ENCODE peak calls at places on chromosome 5, in eight cellular contexts. One of them, this sample, is unnamed.

GRCh38 chr5:164237531-164237930 is 732.1 kb downstream of the MAT2B start:
- DNase-seq in A549: no peak
- DNase-seq in spleen: no peak
- DNase-seq in coronary artery: no peak
- DNase-seq in neural progenitor cell: no peak
- DNase-seq in fibroblast of the aortic adventitia: peak; percentile 86
- DNase-seq in mucosa of descending colon: no peak
- DNase-seq in cardiac fibroblast: peak; percentile 44
- DNase-seq in this sample: no peak

GRCh38 chr5:54821445-54822330 is 163.7 kb downstream of the ESM1 start:
- DNase-seq in mucosa of descending colon: no peak
- DNase-seq in fibroblast of the aortic adventitia: no peak
- DNase-seq in cardiac fibroblast: no peak
- DNase-seq in neural progenitor cell: no peak
- DNase-seq in spleen: no peak
- DNase-seq in A549: no peak
- DNase-seq in coronary artery: no peak
- DNase-seq in this sample: no peak

GRCh38 chr5:169460896-169461295 is 122.7 kb upstream of the SPDL1 start:
- DNase-seq in mucosa of descending colon: no peak
- DNase-seq in neural progenitor cell: no peak
- DNase-seq in A549: no peak
- DNase-seq in cardiac fibroblast: no peak
- DNase-seq in spleen: no peak
- DNase-seq in coronary artery: no peak
- DNase-seq in fibroblast of the aortic adventitia: no peak
- DNase-seq in this sample: no peak

GRCh38 chr5:177440211-177440989 is 6.2 kb upstream of the PRR7 start:
- DNase-seq in spleen: no peak
- DNase-seq in neural progenitor cell: no peak
- DNase-seq in A549: no peak
- DNase-seq in mucosa of descending colon: no peak
- DNase-seq in fibroblast of the aortic adventitia: no peak
- DNase-seq in coronary artery: no peak
- DNase-seq in cardiac fibroblast: no peak
- DNase-seq in this sample: no peak

GRCh38 chr5:77356740-77357139 is 135.4 kb downstream of the WDR41 start:
- DNase-seq in cardiac fibroblast: peak; percentile 8
- DNase-seq in spleen: no peak
- DNase-seq in coronary artery: no peak
- DNase-seq in neural progenitor cell: no peak
- DNase-seq in fibroblast of the aortic adventitia: no peak
- DNase-seq in A549: no peak
- DNase-seq in mucosa of descending colon: no peak
- DNase-seq in this sample: no peak

GRCh38 chr5:122500245-122501086 is 188.4 kb downstream of the SNCAIP start:
- DNase-seq in fibroblast of the aortic adventitia: peak; percentile 74
- DNase-seq in spleen: no peak
- DNase-seq in mucosa of descending colon: no peak
- DNase-seq in neural progenitor cell: peak; percentile 83
- DNase-seq in cardiac fibroblast: peak; percentile 69
- DNase-seq in coronary artery: no peak
- DNase-seq in A549: peak; percentile 48
- DNase-seq in this sample: no peak

GRCh38 chr5:172904643-172905345 is 54.4 kb upstream of the RPL26L1 start:
- DNase-seq in fibroblast of the aortic adventitia: peak; percentile 80
- DNase-seq in mucosa of descending colon: peak; percentile 89
- DNase-seq in neural progenitor cell: no peak
- DNase-seq in cardiac fibroblast: peak; percentile 87
- DNase-seq in A549: no peak
- DNase-seq in coronary artery: peak; percentile 87
- DNase-seq in spleen: no peak
- DNase-seq in this sample: no peak

GRCh38 chr5:9121597-9121996 is 424.3 kb downstream of the SEMA5A start:
- DNase-seq in coronary artery: no peak
- DNase-seq in mucosa of descending colon: no peak
- DNase-seq in A549: no peak
- DNase-seq in cardiac fibroblast: no peak
- DNase-seq in spleen: no peak
- DNase-seq in neural progenitor cell: no peak
- DNase-seq in fibroblast of the aortic adventitia: no peak
- DNase-seq in this sample: no peak

GRCh38 chr5:157739388-157740045 is 4.0 kb upstream of the LSM11 start:
- DNase-seq in fibroblast of the aortic adventitia: no peak
- DNase-seq in neural progenitor cell: no peak
- DNase-seq in A549: no peak
- DNase-seq in spleen: no peak
- DNase-seq in mucosa of descending colon: no peak
- DNase-seq in cardiac fibroblast: no peak
- DNase-seq in coronary artery: no peak
- DNase-seq in this sample: no peak

GRCh38 chr5:139393497-139394122 is 1.3 kb downstream of the PROB1 start:
- DNase-seq in cardiac fibroblast: no peak
- DNase-seq in fibroblast of the aortic adventitia: no peak
- DNase-seq in mucosa of descending colon: no peak
- DNase-seq in spleen: no peak
- DNase-seq in coronary artery: no peak
- DNase-seq in neural progenitor cell: peak; percentile 22
- DNase-seq in A549: no peak
- DNase-seq in this sample: no peak

GRCh38 chr5:10860645-10861455 is 99.8 kb upstream of the DAP start:
- DNase-seq in neural progenitor cell: no peak
- DNase-seq in coronary artery: no peak
- DNase-seq in fibroblast of the aortic adventitia: peak; percentile 30
- DNase-seq in A549: no peak
- DNase-seq in cardiac fibroblast: peak; percentile 46
- DNase-seq in spleen: no peak
- DNase-seq in mucosa of descending colon: no peak
- DNase-seq in this sample: no peak

GRCh38 chr5:127572930-127573329 is 55.5 kb downstream of the PRRC1 start:
- DNase-seq in fibroblast of the aortic adventitia: no peak
- DNase-seq in A549: peak; percentile 7
- DNase-seq in coronary artery: no peak
- DNase-seq in cardiac fibroblast: peak; percentile 25
- DNase-seq in mucosa of descending colon: no peak
- DNase-seq in neural progenitor cell: no peak
- DNase-seq in spleen: no peak
- DNase-seq in this sample: no peak

GRCh38 chr5:79020861-79021561 is 35.9 kb upstream of the ARSB start:
- DNase-seq in mucosa of descending colon: peak; percentile 50
- DNase-seq in A549: peak; percentile 28
- DNase-seq in cardiac fibroblast: peak; percentile 84
- DNase-seq in neural progenitor cell: peak; percentile 72
- DNase-seq in coronary artery: no peak
- DNase-seq in spleen: no peak
- DNase-seq in fibroblast of the aortic adventitia: peak; percentile 83
- DNase-seq in this sample: no peak

GRCh38 chr5:115262066-115262404 is 642 bp downstream of the PGGT1B start:
- DNase-seq in A549: peak; percentile 10
- DNase-seq in neural progenitor cell: peak; percentile 24
- DNase-seq in cardiac fibroblast: peak; percentile 32
- DNase-seq in spleen: no peak
- DNase-seq in mucosa of descending colon: no peak
- DNase-seq in coronary artery: no peak
- DNase-seq in fibroblast of the aortic adventitia: peak; percentile 39
- DNase-seq in this sample: no peak

GRCh38 chr5:91727452-91727851 is 344.3 kb upstream of the ARRDC3 start:
- DNase-seq in A549: no peak
- DNase-seq in mucosa of descending colon: no peak
- DNase-seq in fibroblast of the aortic adventitia: no peak
- DNase-seq in neural progenitor cell: no peak
- DNase-seq in cardiac fibroblast: no peak
- DNase-seq in spleen: no peak
- DNase-seq in coronary artery: no peak
- DNase-seq in this sample: no peak

GRCh38 chr5:138870611-138871010 is 4.5 kb downstream of the LRRTM2 start:
- DNase-seq in neural progenitor cell: peak; percentile 18
- DNase-seq in A549: no peak
- DNase-seq in fibroblast of the aortic adventitia: no peak
- DNase-seq in spleen: no peak
- DNase-seq in cardiac fibroblast: no peak
- DNase-seq in coronary artery: no peak
- DNase-seq in mucosa of descending colon: no peak
- DNase-seq in this sample: no peak

GRCh38 chr5:170747851-170748250 is 35.7 kb upstream of the GABRP start:
- DNase-seq in spleen: no peak
- DNase-seq in fibroblast of the aortic adventitia: no peak
- DNase-seq in coronary artery: no peak
- DNase-seq in A549: peak; percentile 36
- DNase-seq in neural progenitor cell: peak; percentile 73
- DNase-seq in cardiac fibroblast: peak; percentile 16
- DNase-seq in mucosa of descending colon: no peak
- DNase-seq in this sample: no peak
- TF ChIP-seq CTCF in spleen: no peak
- TF ChIP-seq CTCF in fibroblast of the aortic adventitia: peak; percentile 10
- TF ChIP-seq CTCF in coronary artery: no peak
- TF ChIP-seq CTCF in A549: peak; percentile 26
- TF ChIP-seq CTCF in neural progenitor cell: peak; percentile 65
- TF ChIP-seq CTCF in cardiac fibroblast: peak; percentile 42
- TF ChIP-seq CTCF in mucosa of descending colon: no peak
- TF ChIP-seq CTCF in this sample: no peak

GRCh38 chr5:7850533-7851239 is at the start of gene CFAP90:
- DNase-seq in neural progenitor cell: peak; percentile 95
- DNase-seq in cardiac fibroblast: peak; percentile 23
- DNase-seq in spleen: peak; percentile 79
- DNase-seq in mucosa of descending colon: peak; percentile 49
- DNase-seq in coronary artery: no peak
- DNase-seq in fibroblast of the aortic adventitia: no peak
- DNase-seq in A549: no peak
- DNase-seq in this sample: no peak
- TF ChIP-seq CTCF in neural progenitor cell: peak; percentile 55
- TF ChIP-seq CTCF in cardiac fibroblast: peak; percentile 30
- TF ChIP-seq CTCF in spleen: peak; percentile 12
- TF ChIP-seq CTCF in mucosa of descending colon: no peak
- TF ChIP-seq CTCF in coronary artery: no peak
- TF ChIP-seq CTCF in fibroblast of the aortic adventitia: peak; percentile 37
- TF ChIP-seq CTCF in A549: no peak
- TF ChIP-seq CTCF in this sample: no peak

GRCh38 chr5:137498736-137499505 is at the start of gene SPOCK1:
- DNase-seq in fibroblast of the aortic adventitia: peak; percentile 73
- DNase-seq in neural progenitor cell: peak; percentile 96
- DNase-seq in coronary artery: peak; percentile 77
- DNase-seq in cardiac fibroblast: peak; percentile 75
- DNase-seq in mucosa of descending colon: peak; percentile 76
- DNase-seq in spleen: peak; percentile 87
- DNase-seq in A549: peak; percentile 80
- DNase-seq in this sample: peak; percentile 47
- TF ChIP-seq CTCF in fibroblast of the aortic adventitia: peak; percentile 58
- TF ChIP-seq CTCF in neural progenitor cell: peak; percentile 66
- TF ChIP-seq CTCF in coronary artery: peak; percentile 72
- TF ChIP-seq CTCF in cardiac fibroblast: peak; percentile 20
- TF ChIP-seq CTCF in mucosa of descending colon: peak; percentile 85
- TF ChIP-seq CTCF in spleen: peak; percentile 20
- TF ChIP-seq CTCF in A549: peak; percentile 89
- TF ChIP-seq CTCF in this sample: peak; percentile 60

DNA sequence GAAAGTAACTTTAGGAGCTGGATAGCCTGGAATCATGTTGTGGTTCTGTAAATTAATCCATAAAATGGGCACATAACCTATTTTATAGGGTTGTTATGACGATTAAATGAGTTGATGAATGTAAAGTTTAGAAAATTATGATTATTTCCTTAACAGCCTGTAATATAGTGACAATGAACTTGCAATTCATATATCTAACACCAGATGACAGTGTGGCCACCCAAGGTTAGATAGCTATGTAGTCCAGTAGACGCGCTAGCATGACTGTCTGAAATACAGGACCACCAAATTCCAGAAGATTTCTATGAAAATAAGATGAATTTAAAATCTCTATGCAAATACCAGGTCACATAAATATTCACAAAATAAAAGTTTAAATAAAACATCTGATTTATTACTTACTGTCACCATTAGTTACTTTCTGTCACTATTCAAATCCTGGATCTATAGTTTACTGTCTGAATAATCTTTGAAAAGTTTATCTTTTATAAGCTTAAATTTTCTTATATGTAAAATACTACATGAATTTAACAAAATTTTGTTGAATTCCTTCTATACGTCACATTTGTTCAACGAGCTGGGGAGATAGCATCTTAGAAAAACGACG is 26.1 kb upstream of the MACIR start:
- DNase-seq in coronary artery: no peak
- DNase-seq in fibroblast of the aortic adventitia: peak; percentile 61
- DNase-seq in neural progenitor cell: no peak
- DNase-seq in cardiac fibroblast: peak; percentile 77
- DNase-seq in spleen: no peak
- DNase-seq in mucosa of descending colon: no peak
- DNase-seq in A549: peak; percentile 18
- DNase-seq in this sample: no peak
- TF ChIP-seq CTCF in coronary artery: peak; percentile 69
- TF ChIP-seq CTCF in fibroblast of the aortic adventitia: peak; percentile 81
- TF ChIP-seq CTCF in neural progenitor cell: peak; percentile 38
- TF ChIP-seq CTCF in cardiac fibroblast: peak; percentile 89
- TF ChIP-seq CTCF in spleen: peak; percentile 75
- TF ChIP-seq CTCF in mucosa of descending colon: peak; percentile 75
- TF ChIP-seq CTCF in A549: peak; percentile 71
- TF ChIP-seq CTCF in this sample: peak; percentile 77

DNA sequence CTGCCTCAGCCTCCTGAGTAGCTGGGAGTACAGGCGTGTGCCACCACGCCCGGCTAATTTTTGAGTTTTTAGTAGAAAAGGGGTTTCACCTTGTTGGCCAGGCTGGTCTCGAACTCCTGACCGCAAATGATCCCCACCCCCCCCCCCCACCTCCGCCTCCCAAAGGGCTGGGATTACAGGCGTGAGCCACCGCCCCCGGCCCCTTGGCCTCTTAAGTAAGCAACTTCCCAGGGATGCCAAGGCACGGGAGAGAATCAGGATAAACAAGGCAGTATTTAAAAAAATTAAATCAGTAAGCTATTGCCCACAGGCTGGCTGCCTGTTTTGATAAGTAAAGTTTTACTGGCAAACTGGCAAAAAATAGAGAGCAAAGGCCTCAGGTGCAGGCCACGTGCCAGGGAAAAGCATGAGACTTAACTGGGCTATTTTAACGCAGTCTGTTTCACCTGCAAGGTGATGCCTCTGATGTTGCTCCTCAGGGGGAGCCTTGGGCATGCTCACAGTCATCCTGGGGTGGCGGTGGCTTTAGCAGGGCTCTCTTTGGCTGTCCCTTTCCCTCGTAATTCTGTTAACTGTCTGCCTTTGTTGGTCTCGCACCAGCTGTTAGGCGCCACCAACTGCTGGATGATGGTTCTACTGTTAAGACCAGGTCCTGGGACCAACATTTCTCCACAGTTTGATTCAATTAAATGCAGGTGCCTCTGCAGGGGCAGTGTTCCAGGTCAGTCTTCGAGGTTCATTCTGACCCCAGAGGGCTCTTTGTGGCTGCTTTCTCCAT is 19.4 kb upstream of the RNF130 start:
- DNase-seq in A549: no peak
- DNase-seq in spleen: no peak
- DNase-seq in coronary artery: no peak
- DNase-seq in neural progenitor cell: peak; percentile 78
- DNase-seq in cardiac fibroblast: peak; percentile 33
- DNase-seq in fibroblast of the aortic adventitia: peak; percentile 23
- DNase-seq in mucosa of descending colon: peak; percentile 54
- DNase-seq in this sample: no peak
- TF ChIP-seq CTCF in A549: peak; percentile 41
- TF ChIP-seq CTCF in spleen: no peak
- TF ChIP-seq CTCF in coronary artery: peak; percentile 2
- TF ChIP-seq CTCF in neural progenitor cell: peak; percentile 44
- TF ChIP-seq CTCF in cardiac fibroblast: peak; percentile 25
- TF ChIP-seq CTCF in fibroblast of the aortic adventitia: peak; percentile 13
- TF ChIP-seq CTCF in mucosa of descending colon: no peak
- TF ChIP-seq CTCF in this sample: peak; percentile 45

This sample was measured in natural killer cell.